ENCODE peak calls at places on chromosomes 12 and 14, in four cellular contexts. U is activated naive CD4-positive, alpha-beta T cell treated with anti-CD3 and anti-CD28 coated beads for 36 hours; B is heart right ventricle; T is ACHN. E is an unnamed sample.

GRCh38 chr12:12645485-12645884 is 33.8 kb downstream of the CREBL2 start:
- DNase-seq in U (peak), B (peak), T (peak), E (no peak)

GRCh38 chr14:54310151-54310851 is 86.5 kb upstream of the CDKN3 start:
- DNase-seq in U (no peak), B (no peak), T (no peak), E (no peak)

GRCh38 chr14:74411671-74412070 is 14.3 kb downstream of the SYNDIG1L start:
- DNase-seq in B (no peak), T (no peak), U (no peak), E (no peak)

GRCh38 chr12:48815281-48816110 is 2.8 kb upstream of the CACNB3 start:
- DNase-seq in T (peak), U (peak), B (peak), E (peak)

GRCh38 chr14:22268875-22269274 is 320.1 kb downstream of the DAD1 start:
- DNase-seq in B (no peak), U (no peak), T (peak), E (no peak)

GRCh38 chr12:130711751-130712150 is 4.3 kb downstream of the RIMBP2 start:
- DNase-seq in B (no peak), U (no peak), T (no peak), E (no peak)

GRCh38 chr14:77622562-77622961 is 6.1 kb upstream of the SPTLC2 start:
- DNase-seq in U (no peak), T (no peak), B (no peak), E (peak)

GRCh38 chr14:66395300-66395699 is 90.9 kb upstream of the CCDC196 start:
- DNase-seq in T (no peak), U (peak), B (no peak), E (no peak)

GRCh38 chr12:34291001-34291400 is 268.7 kb downstream of the ALG10 start:
- DNase-seq in U (no peak), B (no peak), T (no peak), E (no peak)

GRCh38 chr12:6091786-6092566 is 32.5 kb downstream of the VWF start:
- DNase-seq in T (no peak), U (no peak), B (no peak), E (no peak)

GRCh38 chr12:104340177-104340576 is 36.6 kb downstream of the EID3 start:
- DNase-seq in B (no peak), U (no peak), T (no peak), E (no peak)

GRCh38 chr12:53695148-53696138 is 19.6 kb upstream of the ATP5MC2 start:
- DNase-seq in U (peak), T (peak), B (no peak), E (no peak)

GRCh38 chr14:20455355-20456300 is 602 bp downstream of the APEX1 start:
- DNase-seq in U (peak), B (no peak), T (peak), E (no peak)